ENCODE peak calls at places on chromosomes 12 and 14, in six cellular contexts. E is GM12864; O is CD8-positive, alpha-beta memory T cell; I is HFF-Myc; S is GM03348; L is HEK293T. Y is an unnamed sample.

GRCh38 chr14:24307575-24308341 is at the start of gene CIDEB:
- DNase-seq in E (no peak), O (peak), I (no peak), S (peak), L (peak), Y (peak)

GRCh38 chr14:97523936-97524335 is 726.8 kb downstream of the VRK1 start:
- DNase-seq in E (no peak), O (no peak), I (no peak), S (no peak), L (no peak), Y (no peak)

GRCh38 chr12:124927325-124928094 is 13.1 kb upstream of the UBC start:
- DNase-seq in E (peak), O (peak), I (no peak), S (peak), L (peak), Y (peak)

GRCh38 chr14:39240769-39241168 is 7.1 kb downstream of the MIA2 start:
- DNase-seq in E (no peak), O (no peak), I (no peak), S (no peak), L (no peak), Y (no peak)

GRCh38 chr14:62939970-62940369 is 105.3 kb downstream of the KCNH5 start:
- DNase-seq in E (no peak), O (no peak), I (no peak), S (no peak), L (no peak), Y (no peak)

GRCh38 chr14:22428681-22429315 is 160.2 kb downstream of the DAD1 start:
- DNase-seq in E (no peak), O (no peak), I (no peak), S (peak), L (no peak), Y (no peak)

GRCh38 chr14:105369653-105370040 is 28.7 kb upstream of the TEX22 start:
- DNase-seq in E (no peak), O (no peak), I (no peak), S (no peak), L (no peak), Y (no peak)

GRCh38 chr14:23183479-23183878 is at the start of gene SLC7A8:
- DNase-seq in E (no peak), O (peak), I (no peak), S (peak), L (peak), Y (no peak)

GRCh38 chr14:89619616-89620273 is 202.7 kb upstream of the FOXN3 start:
- DNase-seq in E (no peak), O (no peak), I (no peak), S (no peak), L (no peak), Y (no peak)

GRCh38 chr12:117897379-117898161 is 71.2 kb downstream of the KSR2 start:
- DNase-seq in E (no peak), O (no peak), I (no peak), S (no peak), L (no peak), Y (no peak)

GRCh38 chr14:101508196-101508947 is 52.9 kb upstream of the DIO3 start:
- DNase-seq in E (no peak), O (no peak), I (no peak), S (no peak), L (no peak), Y (no peak)

GRCh38 chr12:132279184-132279889 is 50.1 kb downstream of the GALNT9 start:
- DNase-seq in E (no peak), O (no peak), I (no peak), S (no peak), L (no peak), Y (no peak)

GRCh38 chr14:53523226-53523625 is 370.1 kb upstream of the DDHD1 start:
- DNase-seq in E (no peak), O (no peak), I (no peak), S (no peak), L (no peak), Y (no peak)

GRCh38 chr14:67602995-67603545 is 3.0 kb upstream of the PIGH start:
- DNase-seq in E (peak), O (no peak), I (no peak), S (no peak), L (no peak), Y (no peak)

Y was measured in activated T-helper 2 cell treated with anti-CD3 and anti-CD28 coated beads, Interferon-gamma antibody, Interleukin-2, Interleukin-4, amounts not matched to agents 10 μg/mL and 5 μg/mL and 100 μg/mL, durations not matched to agents 14 hours and 24 hours and 36 hours.